ENCODE peak calls at places on chromosomes 13 and 19, in four cellular contexts. S is esophagus muscularis mucosa, V is thoracic aorta, B is Peyer's patch. C is an unnamed sample.
A peak's percentile ranks its signal among the peaks of the same experiment; 100 is the strongest.

GRCh38 chr13:87322386-87322785 is 348.8 kb upstream of the SLITRK5 start:
- DNase-seq in S (no peak), B (no peak), V (no peak), C (no peak)

GRCh38 chr13:96771501-96772367 is 222.5 kb downstream of the OXGR1 start:
- DNase-seq in B (no peak), V (no peak), S (no peak), C (peak; percentile 10)

GRCh38 chr13:75938811-75939525 is 302.8 kb downstream of the LMO7 start:
- DNase-seq in S (no peak), V (no peak), B (no peak), C (no peak)

GRCh38 chr13:34721631-34722144 is 220.4 kb upstream of the NBEA start:
- DNase-seq in V (no peak), S (no peak), B (no peak), C (no peak)

GRCh38 chr19:11639602-11640471 is 42.6 kb downstream of the ZNF627 start:
- DNase-seq in B (peak; percentile 89), S (peak; percentile 98), V (peak; percentile 92), C (peak; percentile 75)

GRCh38 chr19:4061178-4061682 is 5.5 kb downstream of the ZBTB7A start:
- DNase-seq in S (no peak), V (peak; percentile 46), B (peak; percentile 68), C (no peak)

GRCh38 chr19:5694167-5694951 is 4.3 kb downstream of the RPL36 start:
- DNase-seq in S (no peak), B (no peak), V (no peak), C (no peak)

GRCh38 chr13:72585254-72585653 is 142.2 kb downstream of the MZT1 start:
- DNase-seq in V (no peak), S (no peak), B (no peak), C (no peak)

GRCh38 chr13:90806905-90807304 is 540.6 kb upstream of the MIR17HG start:
- DNase-seq in V (no peak), S (no peak), B (no peak), C (no peak)

GRCh38 chr13:71759506-71760225 is 107.3 kb downstream of the DACH1 start:
- DNase-seq in V (no peak), S (no peak), B (no peak), C (no peak)

GRCh38 chr13:58202099-58202498 is 570.6 kb downstream of the PCDH17 start:
- DNase-seq in V (no peak), B (no peak), S (no peak), C (no peak)
- H3K27ac ChIP-seq in V (no peak overlapping the region), B (no peak overlapping the region), S (no peak overlapping the region), C (no peak overlapping the region)

GRCh38 chr19:18669883-18670282 is 13.6 kb upstream of the CRTC1 start:
- DNase-seq in B (no peak), S (no peak), V (no peak), C (no peak)

GRCh38 chr19:18670313-18670712 is 13.2 kb upstream of the CRTC1 start:
- DNase-seq in V (no peak), B (no peak), S (no peak), C (no peak)

GRCh38 chr19:18672044-18672451 is 11.4 kb upstream of the CRTC1 start:
- DNase-seq in V (no peak), S (no peak), B (no peak), C (no peak)

GRCh38 chr19:18672606-18673337 is 10.7 kb upstream of the CRTC1 start:
- DNase-seq in V (no peak), S (no peak), B (no peak), C (no peak)

GRCh38 chr19:18671303-18672043 is 12.0 kb upstream of the CRTC1 start:
- DNase-seq in S (no peak), V (no peak), B (no peak), C (no peak)
- H3K27ac ChIP-seq in S (peak overlapping the region; percentile 82), V (peak overlapping the region; percentile 36), B (no peak overlapping the region), C (no peak overlapping the region)

GRCh38 chr13:51577690-51578089 is 6.6 kb upstream of the WDFY2 start:
- DNase-seq in B (no peak), V (no peak), S (no peak), C (no peak)
- H3K27ac ChIP-seq in B (no peak overlapping the region), V (no peak overlapping the region), S (no peak overlapping the region), C (peak overlapping the region; percentile 90)

DNA sequence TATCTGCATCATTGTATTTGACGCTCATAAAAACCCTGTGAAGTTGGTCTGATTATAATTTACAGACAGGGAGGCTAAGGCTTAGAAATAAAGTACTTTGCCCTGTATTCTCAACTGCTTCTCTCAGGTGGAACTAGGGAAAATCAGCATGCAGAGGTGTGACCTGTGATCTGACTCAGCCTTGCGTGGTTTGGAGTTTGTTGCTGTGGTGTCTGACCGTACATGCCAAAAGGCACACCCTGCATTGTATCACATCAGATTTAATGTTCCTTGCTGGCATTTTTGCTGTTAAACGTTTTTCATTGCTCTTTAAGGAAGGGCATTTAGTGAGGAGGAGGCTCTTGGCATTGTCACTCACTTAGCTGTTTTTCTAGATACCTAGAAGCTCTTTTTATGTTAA is 58.8 kb upstream of the C1QTNF9B start:
- DNase-seq in V (no peak), S (no peak), B (no peak), C (peak; percentile 72)
- H3K27ac ChIP-seq in V (no peak overlapping the region), S (no peak overlapping the region), B (no peak overlapping the region), C (peak overlapping the region; percentile 40)

GRCh38 chr19:45047188-45047797 is 8.4 kb downstream of the CLASRP start:
- DNase-seq in S (no peak), B (no peak), V (no peak), C (no peak)
- H3K27ac ChIP-seq in S (no peak overlapping the region), B (peak overlapping the region; percentile 69), V (no peak overlapping the region), C (no peak overlapping the region)

C was measured in epithelial cell of prostate.